ENCODE peak calls at places on chromosome 16, in six cellular contexts. Y, Q, G, O, K and J are unnamed samples.
A peak's percentile ranks its signal among the peaks of the same experiment; 100 is the strongest.

GRCh38 chr16:11692651-11693050 is 24.4 kb downstream of the SNN start:
- DNase-seq in Y (no peak), Q (no peak), G (no peak), O (no peak), K (no peak), J (no peak)

GRCh38 chr16:66382966-66383299 is 16.4 kb downstream of the CDH5 start:
- DNase-seq in Y (no peak), Q (no peak), G (no peak), O (no peak), K (no peak), J (no peak)

GRCh38 chr16:19027416-19027815 is 40.0 kb upstream of the COQ7 start:
- DNase-seq in Y (no peak), Q (no peak), G (no peak), O (no peak), K (no peak), J (no peak)

GRCh38 chr16:67555795-67556212 is 6.5 kb upstream of the CTCF start:
- DNase-seq in Y (no peak), Q (no peak), G (no peak), O (peak; percentile 62), K (no peak), J (no peak)

GRCh38 chr16:19858006-19858653 is 26.5 kb downstream of the GPRC5B start:
- DNase-seq in Y (no peak), Q (no peak), G (no peak), O (no peak), K (no peak), J (no peak)

GRCh38 chr16:23510154-23510914 is at the start of gene GGA2:
- DNase-seq in Y (peak; percentile 92), Q (peak; percentile 90), G (peak; percentile 89), O (peak; percentile 98), K (peak; percentile 87), J (peak; percentile 95)

GRCh38 chr16:30557397-30557949 is 701 bp downstream of the ZNF764 start:
- DNase-seq in Y (no peak), Q (peak; percentile 40), G (peak; percentile 27), O (peak; percentile 89), K (no peak), J (no peak)

GRCh38 chr16:89633064-89633631 is 19.7 kb downstream of the DPEP1 start:
- DNase-seq in Y (no peak), Q (no peak), G (no peak), O (peak; percentile 99), K (no peak), J (no peak)

GRCh38 chr16:31460582-31461002 is 1.3 kb downstream of the ARMC5 start:
- DNase-seq in Y (peak; percentile 37), Q (no peak), G (peak; percentile 58), O (peak; percentile 91), K (no peak), J (no peak)

GRCh38 chr16:716250-716607 is 1.3 kb downstream of the METRN start:
- DNase-seq in Y (no peak), Q (no peak), G (peak; percentile 95), O (peak; percentile 98), K (peak; percentile 59), J (no peak)

GRCh38 chr16:87210949-87211348 is 106.2 kb downstream of the C16orf95 start:
- DNase-seq in Y (no peak), Q (no peak), G (no peak), O (no peak), K (no peak), J (no peak)

GRCh38 chr16:79334127-79334526 is 266.4 kb downstream of the MAF start:
- DNase-seq in Y (no peak), Q (no peak), G (peak; percentile 59), O (no peak), K (no peak), J (no peak)

GRCh38 chr16:4539716-4540284 is 1.2 kb upstream of the CDIP1 start:
- DNase-seq in Y (no peak), Q (no peak), G (no peak), O (no peak), K (no peak), J (no peak)

GRCh38 chr16:56306690-56307533 is 115.6 kb downstream of the GNAO1 start:
- DNase-seq in Y (no peak), Q (no peak), G (peak; percentile 22), O (peak; percentile 39), K (no peak), J (no peak)

GRCh38 chr16:69419956-69420355 is 4.5 kb upstream of the CYB5B start:
- DNase-seq in Y (no peak), Q (no peak), G (no peak), O (no peak), K (no peak), J (no peak)

GRCh38 chr16:4624827-4625616 is 396 bp downstream of the MGRN1 start:
- DNase-seq in Y (peak; percentile 89), Q (peak; percentile 57), G (peak; percentile 94), O (peak; percentile 95), K (peak; percentile 77), J (peak; percentile 90)

GRCh38 chr16:57475711-57476339 is 10.5 kb downstream of the DOK4 start:
- DNase-seq in Y (peak; percentile 81), Q (no peak), G (peak; percentile 89), O (no peak), K (no peak), J (peak; percentile 78)

GRCh38 chr16:58366247-58367031 is 25.8 kb upstream of the GINS3 start:
- DNase-seq in Y (no peak), Q (no peak), G (no peak), O (no peak), K (no peak), J (no peak)

GRCh38 chr16:68446941-68447675 is 1.2 kb downstream of the SMPD3 start:
- DNase-seq in Y (no peak), Q (no peak), G (peak; percentile 35), O (no peak), K (no peak), J (no peak)

GRCh38 chr16:997440-998051 is 16.0 kb downstream of the SOX8 start:
- DNase-seq in Y (no peak), Q (no peak), G (peak; percentile 83), O (peak; percentile 96), K (no peak), J (no peak)

GRCh38 chr16:57601801-57602478 is 26.5 kb upstream of the ADGRG1 start:
- DNase-seq in Y (no peak), Q (no peak), G (no peak), O (no peak), K (peak; percentile 27), J (peak; percentile 72)

GRCh38 chr16:7405166-7405565 is 72.5 kb downstream of the RBFOX1 start:
- DNase-seq in Y (peak; percentile 85), Q (no peak), G (peak; percentile 82), O (no peak), K (peak; percentile 40), J (no peak)
- TF ChIP-seq CTCF in Y (peak; percentile 20), Q (no peak), G (peak; percentile 60), O (no peak), K (no peak), J (no peak)

DNA sequence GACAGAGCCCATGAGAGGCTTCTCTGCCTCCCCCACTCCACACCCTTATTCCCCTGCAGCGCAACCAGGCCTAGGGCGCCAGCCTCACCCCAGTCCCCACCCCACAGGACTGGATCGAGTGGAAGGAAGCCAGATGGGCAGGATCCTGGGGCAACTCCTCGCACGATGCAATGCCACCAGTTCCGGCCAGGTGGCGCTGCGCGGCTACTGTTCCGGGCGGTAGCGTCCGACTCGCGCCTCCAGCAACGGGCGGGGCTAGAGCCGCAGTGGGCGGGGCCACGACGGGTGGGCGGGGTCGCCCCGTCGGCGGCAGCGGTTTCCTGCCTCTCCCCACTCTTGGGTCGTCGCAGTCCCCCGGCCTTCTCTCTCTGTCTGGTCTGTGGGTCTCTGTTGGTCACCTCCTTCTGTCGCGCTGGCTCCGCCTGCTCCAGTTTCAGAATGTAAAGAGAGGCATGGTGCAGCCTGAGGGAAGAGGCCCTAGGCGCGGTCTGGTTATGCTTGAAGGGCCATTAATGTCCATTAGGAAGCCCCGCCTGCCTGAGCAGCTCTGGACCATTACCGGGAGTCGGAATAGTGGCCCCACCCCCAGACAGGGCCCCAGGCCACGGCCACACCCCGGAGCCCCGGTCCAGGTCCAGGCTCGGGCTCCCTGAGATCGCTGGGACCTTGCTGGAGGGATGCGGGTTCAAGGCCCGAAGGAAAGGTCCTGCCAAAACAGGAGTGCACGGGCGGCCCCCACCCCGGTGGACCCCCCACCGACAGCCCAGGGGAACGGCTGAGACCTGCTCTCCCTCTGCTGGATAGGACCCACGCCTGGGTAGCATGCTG is 3.4 kb upstream of the NHERF2 start:
- DNase-seq in Y (peak; percentile 96), Q (peak; percentile 96), G (peak; percentile 93), O (peak; percentile 100), K (peak; percentile 92), J (peak; percentile 90)
- H3K4me3 ChIP-seq in Y (peak overlapping the region; percentile 41), Q (peak overlapping the region; percentile 12), G (peak overlapping the region; percentile 45), O (peak overlapping the region; percentile 70), K (no peak overlapping the region), J (no peak overlapping the region)

GRCh38 chr16:84055801-84056634 is 13.4 kb upstream of the SLC38A8 start:
- DNase-seq in Y (peak; percentile 54), Q (peak; percentile 3), G (no peak), O (peak; percentile 62), K (no peak), J (no peak)
- H3K36me3 ChIP-seq in Y (peaks cover 90% of the 10 kb centered on the region), Q (no peaks in the 10 kb centered on the region), G (no peaks in the 10 kb centered on the region), O (peaks cover 69% of the 10 kb centered on the region), K (no peaks in the 10 kb centered on the region), J (peaks cover 32% of the 10 kb centered on the region)

GRCh38 chr16:27305839-27306442 is 7.8 kb upstream of the IL4R start:
- DNase-seq in Y (no peak), Q (no peak), G (no peak), O (no peak), K (no peak), J (no peak)

GRCh38 chr16:27304102-27304501 is 9.7 kb upstream of the IL4R start:
- DNase-seq in Y (no peak), Q (no peak), G (no peak), O (no peak), K (no peak), J (no peak)

GRCh38 chr16:27303256-27304100 is 10.3 kb upstream of the IL4R start:
- DNase-seq in Y (no peak), Q (no peak), G (no peak), O (no peak), K (no peak), J (no peak)

GRCh38 chr16:27305342-27305741 is 8.4 kb upstream of the IL4R start:
- DNase-seq in Y (no peak), Q (no peak), G (no peak), O (no peak), K (no peak), J (no peak)

GRCh38 chr16:27304881-27305280 is 8.9 kb upstream of the IL4R start:
- DNase-seq in Y (no peak), Q (no peak), G (no peak), O (no peak), K (no peak), J (no peak)
- TF ChIP-seq CTCF in Y (no peak), Q (no peak), G (no peak), O (no peak), K (no peak), J (no peak)

GRCh38 chr16:27242398-27242797 is 26.2 kb downstream of the NSMCE1 start:
- DNase-seq in Y (no peak), Q (no peak), G (no peak), O (no peak), K (peak; percentile 20), J (no peak)

GRCh38 chr16:27241658-27242057 is 26.9 kb downstream of the NSMCE1 start:
- DNase-seq in Y (peak; percentile 42), Q (no peak), G (no peak), O (no peak), K (no peak), J (no peak)

GRCh38 chr16:27244363-27244755 is 24.2 kb downstream of the NSMCE1 start:
- DNase-seq in Y (peak; percentile 49), Q (no peak), G (no peak), O (no peak), K (peak; percentile 28), J (no peak)

GRCh38 chr16:27243725-27244362 is 24.7 kb downstream of the NSMCE1 start:
- DNase-seq in Y (peak; percentile 39), Q (no peak), G (no peak), O (no peak), K (peak; percentile 31), J (no peak)

GRCh38 chr16:27242868-27243590 is 25.5 kb downstream of the NSMCE1 start:
- DNase-seq in Y (peak; percentile 77), Q (peak; percentile 42), G (peak; percentile 62), O (peak; percentile 87), K (peak; percentile 49), J (no peak)
- H3K4me3 ChIP-seq in Y (peak overlapping the region; percentile 22), Q (peak overlapping the region; percentile 18), G (no peak overlapping the region), O (peak overlapping the region; percentile 56), K (no peak overlapping the region), J (no peak overlapping the region)